ENCODE peak calls at places on chromosomes 12 and 14, in five cellular contexts. One of them, this sample, is unnamed.

GRCh38 chr14:24798911-24799310 is 164.9 kb upstream of the GZMB start:
- DNase-seq in prostate gland: no peak
- DNase-seq in transverse colon: no peak
- DNase-seq in tibial artery: no peak
- DNase-seq in endodermal cell: no peak
- DNase-seq in this sample: no peak

GRCh38 chr12:132133952-132134652 is 10.0 kb downstream of the DDX51 start:
- DNase-seq in prostate gland: no peak
- DNase-seq in transverse colon: no peak
- DNase-seq in tibial artery: no peak
- DNase-seq in endodermal cell: peak; percentile 74
- DNase-seq in this sample: peak; percentile 77

GRCh38 chr14:89621009-89621421 is 204.0 kb upstream of the FOXN3 start:
- DNase-seq in prostate gland: no peak
- DNase-seq in transverse colon: no peak
- DNase-seq in tibial artery: no peak
- DNase-seq in endodermal cell: no peak
- DNase-seq in this sample: no peak

GRCh38 chr12:121033625-121034349 is 5.3 kb downstream of the OASL start:
- DNase-seq in prostate gland: no peak
- DNase-seq in transverse colon: no peak
- DNase-seq in tibial artery: no peak
- DNase-seq in endodermal cell: no peak
- DNase-seq in this sample: no peak

GRCh38 chr14:95319312-95320075 is at the start of gene CLMN:
- DNase-seq in prostate gland: peak; percentile 36
- DNase-seq in transverse colon: peak; percentile 61
- DNase-seq in tibial artery: no peak
- DNase-seq in endodermal cell: peak; percentile 81
- DNase-seq in this sample: peak; percentile 72

GRCh38 chr12:131085125-131085815 is 131.6 kb downstream of the ADGRD1 start:
- DNase-seq in prostate gland: no peak
- DNase-seq in transverse colon: no peak
- DNase-seq in tibial artery: peak; percentile 14
- DNase-seq in endodermal cell: peak; percentile 41
- DNase-seq in this sample: peak; percentile 45

GRCh38 chr12:94640134-94640928 is 10.0 kb downstream of the TMCC3 start:
- DNase-seq in prostate gland: no peak
- DNase-seq in transverse colon: peak; percentile 17
- DNase-seq in tibial artery: no peak
- DNase-seq in endodermal cell: no peak
- DNase-seq in this sample: no peak

GRCh38 chr12:55934343-55934742 is 3.4 kb downstream of the DGKA start:
- DNase-seq in prostate gland: no peak
- DNase-seq in transverse colon: no peak
- DNase-seq in tibial artery: no peak
- DNase-seq in endodermal cell: no peak
- DNase-seq in this sample: no peak

GRCh38 chr14:70706177-70706576 is 64.5 kb downstream of the TTC9 start:
- DNase-seq in prostate gland: no peak
- DNase-seq in transverse colon: no peak
- DNase-seq in tibial artery: no peak
- DNase-seq in endodermal cell: no peak
- DNase-seq in this sample: no peak

GRCh38 chr12:40583743-40584142 is 108.5 kb upstream of the CNTN1 start:
- DNase-seq in prostate gland: no peak
- DNase-seq in transverse colon: no peak
- DNase-seq in tibial artery: no peak
- DNase-seq in endodermal cell: no peak
- DNase-seq in this sample: no peak

GRCh38 chr12:123712780-123713319 is 697 bp downstream of the ATP6V0A2 start:
- DNase-seq in prostate gland: no peak
- DNase-seq in transverse colon: no peak
- DNase-seq in tibial artery: no peak
- DNase-seq in endodermal cell: peak; percentile 55
- DNase-seq in this sample: no peak

GRCh38 chr12:94073441-94074051 is 74.8 kb upstream of the PLXNC1 start:
- DNase-seq in prostate gland: no peak
- DNase-seq in transverse colon: no peak
- DNase-seq in tibial artery: peak; percentile 31
- DNase-seq in endodermal cell: no peak
- DNase-seq in this sample: no peak

GRCh38 chr14:65210118-65210826 is 108.0 kb upstream of the MAX start:
- DNase-seq in prostate gland: no peak
- DNase-seq in transverse colon: no peak
- DNase-seq in tibial artery: no peak
- DNase-seq in endodermal cell: no peak
- DNase-seq in this sample: no peak

GRCh38 chr12:13210022-13210539 is 13.6 kb downstream of the EMP1 start:
- DNase-seq in prostate gland: no peak
- DNase-seq in transverse colon: no peak
- DNase-seq in tibial artery: no peak
- DNase-seq in endodermal cell: no peak
- DNase-seq in this sample: no peak

GRCh38 chr14:26863736-26864135 is 265.9 kb upstream of the NOVA1 start:
- DNase-seq in prostate gland: no peak
- DNase-seq in transverse colon: no peak
- DNase-seq in tibial artery: no peak
- DNase-seq in endodermal cell: no peak
- DNase-seq in this sample: no peak

GRCh38 chr12:22262309-22262708 is 72.2 kb downstream of the ST8SIA1 start:
- DNase-seq in prostate gland: no peak
- DNase-seq in transverse colon: no peak
- DNase-seq in tibial artery: no peak
- DNase-seq in endodermal cell: peak; percentile 66
- DNase-seq in this sample: no peak

GRCh38 chr12:131283191-131283861 is 329.6 kb downstream of the ADGRD1 start:
- DNase-seq in prostate gland: peak; percentile 1
- DNase-seq in transverse colon: no peak
- DNase-seq in tibial artery: no peak
- DNase-seq in endodermal cell: no peak
- DNase-seq in this sample: no peak

GRCh38 chr12:115199831-115200230 is 515.9 kb upstream of the TBX3 start:
- DNase-seq in prostate gland: no peak
- DNase-seq in transverse colon: no peak
- DNase-seq in tibial artery: no peak
- DNase-seq in endodermal cell: no peak
- DNase-seq in this sample: no peak

GRCh38 chr12:94027561-94027960 is 120.8 kb upstream of the PLXNC1 start:
- DNase-seq in prostate gland: no peak
- DNase-seq in transverse colon: no peak
- DNase-seq in tibial artery: no peak
- DNase-seq in endodermal cell: no peak
- DNase-seq in this sample: no peak

GRCh38 chr12:38138225-38139221 is 178.1 kb upstream of the ALG10B start:
- DNase-seq in prostate gland: peak; percentile 61
- DNase-seq in transverse colon: peak; percentile 71
- DNase-seq in tibial artery: peak; percentile 72
- DNase-seq in endodermal cell: peak; percentile 91
- DNase-seq in this sample: peak; percentile 88

GRCh38 chr12:20028033-20028432 is 340.3 kb upstream of the PDE3A start:
- DNase-seq in prostate gland: no peak
- DNase-seq in transverse colon: no peak
- DNase-seq in tibial artery: no peak
- DNase-seq in endodermal cell: no peak
- DNase-seq in this sample: no peak

GRCh38 chr12:131452444-131452860 is 258.4 kb upstream of the SFSWAP start:
- DNase-seq in prostate gland: no peak
- DNase-seq in transverse colon: no peak
- DNase-seq in tibial artery: no peak
- DNase-seq in endodermal cell: peak; percentile 90
- DNase-seq in this sample: no peak

GRCh38 chr14:91873476-91874265 is 6.3 kb upstream of the TC2N start:
- DNase-seq in prostate gland: no peak
- DNase-seq in transverse colon: peak; percentile 59
- DNase-seq in tibial artery: no peak
- DNase-seq in endodermal cell: no peak
- DNase-seq in this sample: no peak

GRCh38 chr14:63475761-63476160 is 67.4 kb downstream of the PPP2R5E start:
- DNase-seq in prostate gland: no peak
- DNase-seq in transverse colon: no peak
- DNase-seq in tibial artery: no peak
- DNase-seq in endodermal cell: no peak
- DNase-seq in this sample: no peak

GRCh38 chr12:91874086-91874865 is 271.4 kb downstream of the BTG1 start:
- DNase-seq in prostate gland: no peak
- DNase-seq in transverse colon: no peak
- DNase-seq in tibial artery: no peak
- DNase-seq in endodermal cell: no peak
- DNase-seq in this sample: no peak

GRCh38 chr12:53219956-53220856 is 11.8 kb downstream of the RARG start:
- DNase-seq in prostate gland: peak; percentile 63
- DNase-seq in transverse colon: peak; percentile 77
- DNase-seq in tibial artery: peak; percentile 72
- DNase-seq in endodermal cell: peak; percentile 88
- DNase-seq in this sample: no peak

GRCh38 chr14:35978561-35978960 is 152.4 kb downstream of the BRMS1L start:
- DNase-seq in prostate gland: no peak
- DNase-seq in transverse colon: no peak
- DNase-seq in tibial artery: no peak
- DNase-seq in endodermal cell: no peak
- DNase-seq in this sample: no peak

GRCh38 chr14:67432088-67432564 is 20.2 kb upstream of the PLEK2 start:
- DNase-seq in prostate gland: no peak
- DNase-seq in transverse colon: no peak
- DNase-seq in tibial artery: no peak
- DNase-seq in endodermal cell: no peak
- DNase-seq in this sample: no peak

GRCh38 chr14:21149641-21150367 is 6.1 kb downstream of the OR5AU1 start:
- DNase-seq in prostate gland: no peak
- DNase-seq in transverse colon: no peak
- DNase-seq in tibial artery: no peak
- DNase-seq in endodermal cell: no peak
- DNase-seq in this sample: no peak

GRCh38 chr12:52243264-52243773 is 10.3 kb downstream of the KRT7 start:
- DNase-seq in prostate gland: peak; percentile 83
- DNase-seq in transverse colon: no peak
- DNase-seq in tibial artery: no peak
- DNase-seq in endodermal cell: no peak
- DNase-seq in this sample: no peak

GRCh38 chr12:112971248-112971647 is 7.1 kb upstream of the OAS2 start:
- DNase-seq in prostate gland: no peak
- DNase-seq in transverse colon: no peak
- DNase-seq in tibial artery: no peak
- DNase-seq in endodermal cell: no peak
- DNase-seq in this sample: no peak

GRCh38 chr14:55191881-55192616 is 664 bp upstream of the DLGAP5 start:
- DNase-seq in prostate gland: no peak
- DNase-seq in transverse colon: no peak
- DNase-seq in tibial artery: no peak
- DNase-seq in endodermal cell: no peak
- DNase-seq in this sample: no peak

GRCh38 chr12:71503579-71504470 is 64.2 kb downstream of the LGR5 start:
- DNase-seq in prostate gland: no peak
- DNase-seq in transverse colon: no peak
- DNase-seq in tibial artery: no peak
- DNase-seq in endodermal cell: no peak
- DNase-seq in this sample: no peak

GRCh38 chr12:71504471-71504852 is 64.9 kb downstream of the LGR5 start:
- DNase-seq in prostate gland: no peak
- DNase-seq in transverse colon: no peak
- DNase-seq in tibial artery: no peak
- DNase-seq in endodermal cell: no peak
- DNase-seq in this sample: no peak

DNA sequence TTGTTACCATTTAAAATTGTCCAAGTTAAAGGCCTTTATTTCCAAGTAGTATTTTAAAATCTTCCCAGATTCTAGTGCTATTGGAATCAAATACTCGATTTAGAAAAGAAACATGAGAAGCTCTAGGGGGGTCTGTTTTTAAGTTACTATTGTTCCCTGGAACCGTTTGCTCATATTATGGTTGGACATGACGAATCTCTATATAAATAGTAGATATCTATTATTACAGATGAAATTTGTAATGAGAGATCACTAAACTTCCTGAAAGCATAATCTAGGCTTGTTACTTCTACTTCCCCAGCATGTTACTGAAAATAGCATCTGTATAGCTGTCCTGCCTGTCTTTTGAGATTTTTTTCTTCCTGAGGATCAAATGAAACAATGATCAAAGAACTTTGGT is 70.1 kb downstream of the LGR5 start:
- DNase-seq in prostate gland: no peak
- DNase-seq in transverse colon: no peak
- DNase-seq in tibial artery: no peak
- DNase-seq in endodermal cell: no peak
- DNase-seq in this sample: no peak
- TF ChIP-seq CTCF in prostate gland: no peak
- TF ChIP-seq CTCF in transverse colon: no peak
- TF ChIP-seq CTCF in tibial artery: no peak
- TF ChIP-seq CTCF in endodermal cell: no peak
- TF ChIP-seq CTCF in this sample: no peak

GRCh38 chr14:101968186-101968585 is 3.8 kb downstream of the DYNC1H1 start:
- DNase-seq in prostate gland: no peak
- DNase-seq in transverse colon: no peak
- DNase-seq in tibial artery: no peak
- DNase-seq in endodermal cell: no peak
- DNase-seq in this sample: no peak
- H3K4me1 ChIP-seq in prostate gland: no peaks in the 10 kb centered on the region
- H3K4me1 ChIP-seq in transverse colon: peaks cover 58% of the 10 kb centered on the region
- H3K4me1 ChIP-seq in tibial artery: no peaks in the 10 kb centered on the region
- H3K4me1 ChIP-seq in endodermal cell: peaks cover 5% of the 10 kb centered on the region
- H3K4me1 ChIP-seq in this sample: peaks cover 57% of the 10 kb centered on the region

GRCh38 chr12:66688836-66689439 is 10.1 kb upstream of the GRIP1 start:
- DNase-seq in prostate gland: peak; percentile 30
- DNase-seq in transverse colon: peak; percentile 22
- DNase-seq in tibial artery: no peak
- DNase-seq in endodermal cell: peak; percentile 94
- DNase-seq in this sample: no peak
- TF ChIP-seq CTCF in prostate gland: no peak
- TF ChIP-seq CTCF in transverse colon: peak; percentile 20
- TF ChIP-seq CTCF in tibial artery: peak; percentile 10
- TF ChIP-seq CTCF in endodermal cell: peak; percentile 93
- TF ChIP-seq CTCF in this sample: no peak

GRCh38 chr12:125804660-125805059 is 739.4 kb downstream of the AACS start:
- DNase-seq in prostate gland: no peak
- DNase-seq in transverse colon: no peak
- DNase-seq in tibial artery: no peak
- DNase-seq in endodermal cell: no peak
- DNase-seq in this sample: no peak
- H3K4me1 ChIP-seq in prostate gland: no peaks in the 10 kb centered on the region
- H3K4me1 ChIP-seq in transverse colon: no peaks in the 10 kb centered on the region
- H3K4me1 ChIP-seq in tibial artery: no peaks in the 10 kb centered on the region
- H3K4me1 ChIP-seq in endodermal cell: no peaks in the 10 kb centered on the region
- H3K4me1 ChIP-seq in this sample: no peaks in the 10 kb centered on the region